ENCODE peak calls at places on chromosome 13, in six cellular contexts. M is colonic mucosa, E is B cell, N is lung, I is fibroblast of the aortic adventitia, Z is fibroblast of lung. A is an unnamed sample.

GRCh38 chr13:33126909-33127607 is 110.8 kb downstream of the KL start:
- DNase-seq in N (no peak), I (peak; percentile 50), M (no peak), Z (peak; percentile 81), E (no peak), A (peak; percentile 18)

GRCh38 chr13:30051531-30052060 is 201.2 kb upstream of the UBL3 start:
- DNase-seq in N (no peak), I (no peak), M (no peak), Z (no peak), E (no peak), A (no peak)

GRCh38 chr13:23778879-23779278 is 110.3 kb downstream of the MIPEP start:
- DNase-seq in N (no peak), M (no peak), I (no peak), Z (peak; percentile 92), E (no peak), A (no peak)

GRCh38 chr13:23634897-23635296 is 64.7 kb downstream of the TNFRSF19 start:
- DNase-seq in Z (no peak), I (no peak), M (no peak), E (no peak), N (no peak), A (no peak)

GRCh38 chr13:112966776-112967175 is 2.2 kb upstream of the MCF2L start:
- DNase-seq in N (no peak), M (no peak), I (no peak), Z (no peak), E (no peak), A (no peak)

GRCh38 chr13:20109037-20109436 is 51.8 kb downstream of the GJA3 start:
- DNase-seq in M (no peak), Z (no peak), I (no peak), E (no peak), N (no peak), A (no peak)

GRCh38 chr13:94657167-94657566 is 55.2 kb downstream of the SOX21 start:
- DNase-seq in I (no peak), E (no peak), Z (peak; percentile 69), M (no peak), N (no peak), A (no peak)

GRCh38 chr13:69155136-69155535 is 952.5 kb upstream of the ATXN8OS start:
- DNase-seq in N (no peak), M (no peak), Z (no peak), E (no peak), I (no peak), A (no peak)

GRCh38 chr13:99275093-99275469 is 16.9 kb upstream of the GPR18 start:
- DNase-seq in E (no peak), I (peak; percentile 54), M (no peak), Z (peak; percentile 23), N (no peak), A (no peak)

GRCh38 chr13:113537205-113537604 is 46.7 kb upstream of the DCUN1D2 start:
- DNase-seq in N (no peak), Z (no peak), M (no peak), E (no peak), I (no peak), A (no peak)

GRCh38 chr13:55345197-55345596 is 1795.5 kb upstream of the PRR20A start:
- DNase-seq in E (no peak), I (no peak), M (no peak), Z (no peak), N (no peak), A (no peak)

GRCh38 chr13:99733346-99733745 is 232.1 kb downstream of the TM9SF2 start:
- DNase-seq in E (no peak), Z (no peak), N (no peak), M (no peak), I (no peak), A (no peak)

GRCh38 chr13:31213681-31214289 is 14.0 kb downstream of the B3GLCT start:
- DNase-seq in N (no peak), Z (no peak), E (no peak), I (no peak), M (no peak), A (no peak)

GRCh38 chr13:90238433-90238832 is 1109.1 kb upstream of the MIR17HG start:
- DNase-seq in Z (peak; percentile 2), I (peak; percentile 1), N (no peak), M (no peak), E (no peak), A (peak; percentile 12)

GRCh38 chr13:106532111-106532929 is 3.1 kb downstream of the EFNB2 start:
- DNase-seq in M (peak; percentile 37), E (peak; percentile 7), I (peak; percentile 16), Z (peak; percentile 56), N (no peak), A (no peak)

GRCh38 chr13:91426913-91427312 is 28.5 kb downstream of the GPC5 start:
- DNase-seq in M (no peak), E (no peak), Z (no peak), N (no peak), I (no peak), A (no peak)
- TF ChIP-seq CTCF in M (no peak), E (no peak), Z (no peak), N (no peak), I (no peak), A (no peak)

DNA sequence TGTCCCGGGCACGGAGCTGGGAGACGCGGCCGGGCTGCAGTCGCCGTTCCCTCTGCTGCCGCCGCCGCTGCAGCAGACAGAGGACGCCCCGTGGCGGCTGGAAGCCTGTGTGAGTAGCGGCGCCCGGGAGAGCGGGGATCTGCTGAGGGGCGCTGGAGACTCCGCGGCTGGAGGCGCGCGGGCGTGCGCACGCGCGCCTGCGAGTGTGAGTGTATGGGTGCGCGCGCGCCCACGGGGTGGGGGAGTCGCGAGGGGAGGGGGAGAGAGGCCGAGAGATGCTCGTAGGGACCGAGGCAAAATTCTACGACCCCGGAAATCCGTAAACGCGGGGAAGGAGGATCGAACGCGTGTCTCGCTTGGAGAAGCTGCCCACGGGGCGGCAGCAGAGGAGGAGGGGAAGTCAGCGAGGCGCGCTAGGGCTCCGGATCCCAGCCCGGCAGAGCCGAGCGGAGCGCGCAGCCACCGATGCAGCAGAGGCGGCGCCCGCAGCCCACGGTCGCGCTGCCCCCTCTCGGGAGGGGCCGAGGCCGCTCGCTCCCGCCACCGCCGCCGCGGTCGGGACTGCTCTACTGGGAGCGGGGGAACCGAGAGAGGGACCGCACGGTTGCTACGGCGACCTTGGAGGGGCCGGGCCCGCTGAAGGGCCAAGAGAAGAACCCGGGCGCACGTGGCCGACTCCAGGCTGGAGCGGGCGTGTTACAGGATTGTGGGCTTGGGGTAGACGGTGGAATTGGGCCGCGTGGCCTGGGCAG is at the start of gene ENOX1:
- DNase-seq in M (peak; percentile 22), N (no peak), E (peak; percentile 30), I (peak; percentile 84), Z (peak; percentile 84), A (no peak)
- TF ChIP-seq CTCF in M (no peak), N (no peak), E (no peak), I (peak; percentile 10), Z (no peak), A (peak; percentile 18)

DNA sequence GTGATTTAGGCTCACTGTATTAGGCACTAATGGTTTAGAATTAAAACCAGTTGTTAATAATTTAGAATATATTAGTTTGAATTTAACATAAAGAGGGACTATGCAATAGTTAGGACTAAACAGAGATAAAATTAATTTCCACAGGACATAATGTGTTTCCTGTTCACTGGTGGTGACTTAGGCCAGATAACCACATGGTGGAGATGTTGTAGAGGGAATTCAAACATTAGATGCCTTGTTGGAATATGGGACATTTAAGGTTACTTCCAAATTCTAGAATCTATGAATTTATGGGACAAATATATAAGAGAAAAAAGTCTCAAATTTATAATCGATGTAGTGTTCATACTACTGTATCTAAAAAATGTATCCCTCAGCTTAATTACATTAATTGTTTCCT is 615.5 kb upstream of the KLHL1 start:
- DNase-seq in M (no peak), E (no peak), I (no peak), Z (peak; percentile 63), N (no peak), A (no peak)
- TF ChIP-seq CTCF in M (no peak), E (no peak), I (no peak), Z (no peak), N (no peak), A (no peak)

GRCh38 chr13:27637289-27637626 is 15.6 kb downstream of the POLR1D start:
- DNase-seq in Z (no peak), E (no peak), M (no peak), N (no peak), I (no peak), A (no peak)
- TF ChIP-seq CTCF in Z (no peak), E (no peak), M (no peak), N (no peak), I (no peak), A (no peak)

GRCh38 chr13:85266331-85266730 is 532.9 kb downstream of the SLITRK6 start:
- DNase-seq in N (no peak), E (no peak), I (no peak), M (no peak), Z (no peak), A (no peak)

GRCh38 chr13:85260896-85261295 is 538.3 kb downstream of the SLITRK6 start:
- DNase-seq in E (no peak), M (no peak), N (no peak), Z (no peak), I (no peak), A (no peak)

GRCh38 chr13:85266771-85267170 is 532.4 kb downstream of the SLITRK6 start:
- DNase-seq in N (no peak), M (no peak), Z (no peak), I (no peak), E (no peak), A (no peak)

GRCh38 chr13:85265296-85265695 is 533.9 kb downstream of the SLITRK6 start:
- DNase-seq in M (no peak), E (no peak), Z (no peak), I (no peak), N (no peak), A (no peak)

DNA sequence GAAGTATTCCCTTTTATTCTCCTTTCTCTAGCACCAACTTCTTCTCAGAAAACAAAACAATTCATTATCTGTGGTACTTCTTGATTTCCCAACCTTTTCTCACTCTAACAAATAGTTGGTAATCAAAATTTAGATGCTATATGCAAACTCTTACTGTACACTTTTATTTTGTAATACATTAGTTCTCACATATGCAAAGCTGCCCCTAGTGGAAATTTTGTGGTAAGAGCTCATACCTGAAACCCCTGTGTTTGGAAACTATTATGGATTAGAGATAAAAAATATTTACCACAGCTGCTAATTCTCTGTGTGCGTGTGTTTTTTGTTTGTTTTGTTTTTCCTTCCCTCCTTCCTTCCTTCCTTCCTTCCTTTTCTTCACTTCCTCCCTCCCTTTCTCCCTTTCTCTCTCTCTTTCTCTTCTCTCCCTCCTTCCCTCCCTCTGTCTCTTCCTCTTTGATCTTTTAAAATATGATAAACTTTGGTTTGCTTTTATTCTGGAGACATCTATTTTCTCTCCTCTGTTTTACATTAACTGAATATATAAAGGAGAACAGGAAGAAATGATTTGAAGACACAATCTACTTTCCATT is 537.4 kb downstream of the SLITRK6 start:
- DNase-seq in Z (peak; percentile 39), I (no peak), E (no peak), N (no peak), M (no peak), A (no peak)
- TF ChIP-seq CTCF in Z (peak; percentile 3), I (peak; percentile 17), E (no peak), N (no peak), M (no peak), A (peak; percentile 54)

DNA sequence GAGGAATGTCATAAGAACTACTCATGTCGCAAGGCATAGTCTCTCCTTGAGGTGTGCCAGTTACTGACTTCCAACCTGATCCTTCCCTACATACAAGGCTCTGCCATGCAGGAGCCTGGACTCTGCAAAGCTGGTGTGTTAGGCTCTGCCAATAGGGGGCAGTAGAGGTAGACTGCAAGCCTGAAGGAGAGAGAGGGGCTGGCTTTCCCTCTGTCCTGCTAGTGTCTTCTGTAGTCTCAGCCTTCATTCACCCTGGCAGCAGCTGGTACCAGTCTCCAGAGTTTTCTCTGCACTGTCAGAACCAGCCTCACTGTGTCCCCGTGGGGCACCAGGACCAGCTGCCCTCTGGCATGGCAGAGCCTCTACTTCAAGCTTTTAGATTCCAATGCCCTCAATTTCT is 14.5 kb downstream of the SHISA2 start:
- DNase-seq in Z (no peak), M (peak; percentile 20), N (peak; percentile 39), E (no peak), I (no peak), A (no peak)
- TF ChIP-seq CTCF in Z (no peak), M (peak; percentile 12), N (no peak), E (peak; percentile 24), I (peak; percentile 31), A (peak; percentile 37)

A was measured in BJ.